ENCODE peak calls at places on chromosomes 6 and 20, in five cellular contexts. One of them, this sample, is unnamed.

GRCh38 chr6:101747160-101747559 is 353.7 kb downstream of the GRIK2 start:
- DNase-seq in neuronal stem cell: no peak
- DNase-seq in IMR-90: no peak
- DNase-seq in H1: no peak
- DNase-seq in H9: no peak
- DNase-seq in this sample: no peak

GRCh38 chr6:54992789-54993188 is 146.2 kb downstream of the FAM83B start:
- DNase-seq in neuronal stem cell: no peak
- DNase-seq in IMR-90: peak; percentile 4
- DNase-seq in H1: no peak
- DNase-seq in H9: peak; percentile 50
- DNase-seq in this sample: no peak

GRCh38 chr6:161273356-161273751 is 507 bp downstream of the AGPAT4 start:
- DNase-seq in neuronal stem cell: peak; percentile 80
- DNase-seq in IMR-90: peak; percentile 48
- DNase-seq in H1: no peak
- DNase-seq in H9: no peak
- DNase-seq in this sample: peak; percentile 84

GRCh38 chr6:32166411-32167061 is 2.1 kb downstream of the EGFL8 start:
- DNase-seq in neuronal stem cell: no peak
- DNase-seq in IMR-90: no peak
- DNase-seq in H1: peak; percentile 92
- DNase-seq in H9: peak; percentile 91
- DNase-seq in this sample: no peak

GRCh38 chr6:291697-292505 is at the start of gene DUSP22:
- DNase-seq in neuronal stem cell: peak; percentile 81
- DNase-seq in IMR-90: peak; percentile 77
- DNase-seq in H1: peak; percentile 87
- DNase-seq in H9: peak; percentile 82
- DNase-seq in this sample: peak; percentile 84

GRCh38 chr6:98579089-98579488 is 255.3 kb upstream of the POU3F2 start:
- DNase-seq in neuronal stem cell: no peak
- DNase-seq in IMR-90: no peak
- DNase-seq in H1: no peak
- DNase-seq in H9: no peak
- DNase-seq in this sample: no peak

GRCh38 chr6:40933864-40934263 is 105.2 kb downstream of the UNC5CL start:
- DNase-seq in neuronal stem cell: no peak
- DNase-seq in IMR-90: peak; percentile 57
- DNase-seq in H1: no peak
- DNase-seq in H9: no peak
- DNase-seq in this sample: peak; percentile 50

GRCh38 chr20:37879003-37879599 is 23.8 kb upstream of the VSTM2L start:
- DNase-seq in neuronal stem cell: no peak
- DNase-seq in IMR-90: no peak
- DNase-seq in H1: no peak
- DNase-seq in H9: no peak
- DNase-seq in this sample: no peak

GRCh38 chr20:17523326-17523725 is 7.9 kb downstream of the BFSP1 start:
- DNase-seq in neuronal stem cell: no peak
- DNase-seq in IMR-90: no peak
- DNase-seq in H1: no peak
- DNase-seq in H9: no peak
- DNase-seq in this sample: no peak

GRCh38 chr20:35020108-35021031 is 64.7 kb downstream of the MYH7B start:
- DNase-seq in neuronal stem cell: no peak
- DNase-seq in IMR-90: no peak
- DNase-seq in H1: no peak
- DNase-seq in H9: no peak
- DNase-seq in this sample: no peak

GRCh38 chr6:136647363-136647763 is 97.1 kb upstream of the MAP7 start:
- DNase-seq in neuronal stem cell: no peak
- DNase-seq in IMR-90: peak; percentile 97
- DNase-seq in H1: no peak
- DNase-seq in H9: no peak
- DNase-seq in this sample: peak; percentile 90

GRCh38 chr6:26299286-26300042 is 65.5 kb upstream of the BTN3A2 start:
- DNase-seq in neuronal stem cell: no peak
- DNase-seq in IMR-90: no peak
- DNase-seq in H1: peak; percentile 83
- DNase-seq in H9: no peak
- DNase-seq in this sample: no peak

GRCh38 chr6:85464722-85465150 is 14.9 kb downstream of the NT5E start:
- DNase-seq in neuronal stem cell: no peak
- DNase-seq in IMR-90: peak; percentile 98
- DNase-seq in H1: no peak
- DNase-seq in H9: no peak
- DNase-seq in this sample: peak; percentile 97

GRCh38 chr20:37192137-37192854 is 12.9 kb upstream of the MROH8 start:
- DNase-seq in neuronal stem cell: peak; percentile 64
- DNase-seq in IMR-90: peak; percentile 89
- DNase-seq in H1: peak; percentile 87
- DNase-seq in H9: peak; percentile 78
- DNase-seq in this sample: peak; percentile 85

GRCh38 chr6:159311618-159312017 is 142.4 kb downstream of the FNDC1 start:
- DNase-seq in neuronal stem cell: no peak
- DNase-seq in IMR-90: no peak
- DNase-seq in H1: no peak
- DNase-seq in H9: no peak
- DNase-seq in this sample: no peak

GRCh38 chr6:32439708-32440214 is at the start of gene HLA-DRA:
- DNase-seq in neuronal stem cell: peak; percentile 82
- DNase-seq in IMR-90: peak; percentile 33
- DNase-seq in H1: peak; percentile 51
- DNase-seq in H9: peak; percentile 30
- DNase-seq in this sample: peak; percentile 54

GRCh38 chr20:37915800-37916570 is 13.1 kb downstream of the VSTM2L start:
- DNase-seq in neuronal stem cell: no peak
- DNase-seq in IMR-90: no peak
- DNase-seq in H1: peak; percentile 77
- DNase-seq in H9: peak; percentile 65
- DNase-seq in this sample: no peak

GRCh38 chr20:62921119-62921687 is 5.1 kb downstream of the DIDO1 start:
- DNase-seq in neuronal stem cell: peak; percentile 65
- DNase-seq in IMR-90: peak; percentile 53
- DNase-seq in H1: no peak
- DNase-seq in H9: peak; percentile 75
- DNase-seq in this sample: peak; percentile 83

GRCh38 chr20:49571553-49571835 is 3.6 kb upstream of the PTGIS start:
- DNase-seq in neuronal stem cell: no peak
- DNase-seq in IMR-90: no peak
- DNase-seq in H1: no peak
- DNase-seq in H9: no peak
- DNase-seq in this sample: no peak

GRCh38 chr6:138923561-138923960 is 64.5 kb downstream of the REPS1 start:
- DNase-seq in neuronal stem cell: no peak
- DNase-seq in IMR-90: no peak
- DNase-seq in H1: no peak
- DNase-seq in H9: no peak
- DNase-seq in this sample: no peak

GRCh38 chr6:80454197-80454596 is 347.7 kb downstream of the BCKDHB start:
- DNase-seq in neuronal stem cell: no peak
- DNase-seq in IMR-90: peak; percentile 92
- DNase-seq in H1: no peak
- DNase-seq in H9: no peak
- DNase-seq in this sample: peak; percentile 87

GRCh38 chr20:44633872-44634600 is 17.5 kb downstream of the ADA start:
- DNase-seq in neuronal stem cell: no peak
- DNase-seq in IMR-90: no peak
- DNase-seq in H1: no peak
- DNase-seq in H9: no peak
- DNase-seq in this sample: no peak

GRCh38 chr20:61166324-61166723 is 85.7 kb upstream of the CDH4 start:
- DNase-seq in neuronal stem cell: no peak
- DNase-seq in IMR-90: no peak
- DNase-seq in H1: no peak
- DNase-seq in H9: no peak
- DNase-seq in this sample: peak; percentile 32

GRCh38 chr6:25050356-25050755 is 114.6 kb upstream of the RIPOR2 start:
- DNase-seq in neuronal stem cell: no peak
- DNase-seq in IMR-90: peak; percentile 94
- DNase-seq in H1: no peak
- DNase-seq in H9: no peak
- DNase-seq in this sample: peak; percentile 92

GRCh38 chr6:111569951-111570350 is 35.7 kb downstream of the TRAF3IP2 start:
- DNase-seq in neuronal stem cell: no peak
- DNase-seq in IMR-90: no peak
- DNase-seq in H1: no peak
- DNase-seq in H9: no peak
- DNase-seq in this sample: no peak

GRCh38 chr6:82396964-82397761 is 33.5 kb downstream of the TPBG start:
- DNase-seq in neuronal stem cell: no peak
- DNase-seq in IMR-90: peak; percentile 98
- DNase-seq in H1: no peak
- DNase-seq in H9: no peak
- DNase-seq in this sample: peak; percentile 92

GRCh38 chr6:168157272-168158007 is 78.4 kb upstream of the FRMD1 start:
- DNase-seq in neuronal stem cell: no peak
- DNase-seq in IMR-90: peak; percentile 78
- DNase-seq in H1: peak; percentile 52
- DNase-seq in H9: peak; percentile 29
- DNase-seq in this sample: peak; percentile 96

GRCh38 chr6:148693882-148694484 is 52.8 kb upstream of the UST start:
- DNase-seq in neuronal stem cell: no peak
- DNase-seq in IMR-90: no peak
- DNase-seq in H1: no peak
- DNase-seq in H9: no peak
- DNase-seq in this sample: no peak

GRCh38 chr6:64290867-64291266 is 655.3 kb downstream of the PHF3 start:
- DNase-seq in neuronal stem cell: no peak
- DNase-seq in IMR-90: peak; percentile 6
- DNase-seq in H1: no peak
- DNase-seq in H9: no peak
- DNase-seq in this sample: no peak

GRCh38 chr6:31246051-31246495 is 25.8 kb downstream of the HLA-C start:
- DNase-seq in neuronal stem cell: no peak
- DNase-seq in IMR-90: peak; percentile 84
- DNase-seq in H1: no peak
- DNase-seq in H9: no peak
- DNase-seq in this sample: peak; percentile 69

GRCh38 chr6:69816569-69816968 is 19.8 kb upstream of the LMBRD1 start:
- DNase-seq in neuronal stem cell: no peak
- DNase-seq in IMR-90: no peak
- DNase-seq in H1: no peak
- DNase-seq in H9: no peak
- DNase-seq in this sample: no peak

GRCh38 chr6:69817358-69817757 is 20.5 kb upstream of the LMBRD1 start:
- DNase-seq in neuronal stem cell: no peak
- DNase-seq in IMR-90: no peak
- DNase-seq in H1: no peak
- DNase-seq in H9: no peak
- DNase-seq in this sample: no peak

GRCh38 chr6:69812746-69813427 is 16.1 kb upstream of the LMBRD1 start:
- DNase-seq in neuronal stem cell: no peak
- DNase-seq in IMR-90: no peak
- DNase-seq in H1: no peak
- DNase-seq in H9: no peak
- DNase-seq in this sample: no peak

GRCh38 chr6:69816017-69816416 is 19.2 kb upstream of the LMBRD1 start:
- DNase-seq in neuronal stem cell: no peak
- DNase-seq in IMR-90: no peak
- DNase-seq in H1: no peak
- DNase-seq in H9: no peak
- DNase-seq in this sample: no peak

GRCh38 chr6:69813508-69813907 is 16.7 kb upstream of the LMBRD1 start:
- DNase-seq in neuronal stem cell: no peak
- DNase-seq in IMR-90: no peak
- DNase-seq in H1: no peak
- DNase-seq in H9: no peak
- DNase-seq in this sample: peak; percentile 11
- H2BK15ac ChIP-seq in neuronal stem cell: no peak overlapping the region
- H2BK15ac ChIP-seq in IMR-90: no peak overlapping the region
- H2BK15ac ChIP-seq in H1: no peak overlapping the region
- H2BK15ac ChIP-seq in H9: no peak overlapping the region
- H2BK15ac ChIP-seq in this sample: no peak overlapping the region

GRCh38 chr6:73323323-73323722 is 30.8 kb downstream of the DPPA5 start:
- DNase-seq in neuronal stem cell: no peak
- DNase-seq in IMR-90: no peak
- DNase-seq in H1: no peak
- DNase-seq in H9: no peak
- DNase-seq in this sample: no peak

GRCh38 chr6:73328790-73329189 is 25.3 kb downstream of the DPPA5 start:
- DNase-seq in neuronal stem cell: no peak
- DNase-seq in IMR-90: no peak
- DNase-seq in H1: no peak
- DNase-seq in H9: no peak
- DNase-seq in this sample: no peak

GRCh38 chr6:73325656-73326055 is 28.4 kb downstream of the DPPA5 start:
- DNase-seq in neuronal stem cell: no peak
- DNase-seq in IMR-90: no peak
- DNase-seq in H1: no peak
- DNase-seq in H9: no peak
- DNase-seq in this sample: no peak

GRCh38 chr6:73329201-73329600 is 24.9 kb downstream of the DPPA5 start:
- DNase-seq in neuronal stem cell: no peak
- DNase-seq in IMR-90: no peak
- DNase-seq in H1: no peak
- DNase-seq in H9: no peak
- DNase-seq in this sample: no peak
- H2AFZ ChIP-seq in neuronal stem cell: no peak overlapping the region
- H2AFZ ChIP-seq in IMR-90: no peak overlapping the region
- H2AFZ ChIP-seq in H1: no peak overlapping the region
- H2AFZ ChIP-seq in H9: no peak overlapping the region
- H2AFZ ChIP-seq in this sample: no peak overlapping the region

GRCh38 chr6:28383235-28384142 is 16.1 kb downstream of the ZSCAN12 start:
- DNase-seq in neuronal stem cell: peak; percentile 83
- DNase-seq in IMR-90: peak; percentile 93
- DNase-seq in H1: peak; percentile 94
- DNase-seq in H9: peak; percentile 96
- DNase-seq in this sample: peak; percentile 92
- H3K18ac ChIP-seq in neuronal stem cell: peak overlapping the region; percentile 79
- H3K18ac ChIP-seq in IMR-90: no peak overlapping the region
- H3K18ac ChIP-seq in H1: no peak overlapping the region
- H3K18ac ChIP-seq in H9: no peak overlapping the region
- H3K18ac ChIP-seq in this sample: peak overlapping the region; percentile 94

DNA sequence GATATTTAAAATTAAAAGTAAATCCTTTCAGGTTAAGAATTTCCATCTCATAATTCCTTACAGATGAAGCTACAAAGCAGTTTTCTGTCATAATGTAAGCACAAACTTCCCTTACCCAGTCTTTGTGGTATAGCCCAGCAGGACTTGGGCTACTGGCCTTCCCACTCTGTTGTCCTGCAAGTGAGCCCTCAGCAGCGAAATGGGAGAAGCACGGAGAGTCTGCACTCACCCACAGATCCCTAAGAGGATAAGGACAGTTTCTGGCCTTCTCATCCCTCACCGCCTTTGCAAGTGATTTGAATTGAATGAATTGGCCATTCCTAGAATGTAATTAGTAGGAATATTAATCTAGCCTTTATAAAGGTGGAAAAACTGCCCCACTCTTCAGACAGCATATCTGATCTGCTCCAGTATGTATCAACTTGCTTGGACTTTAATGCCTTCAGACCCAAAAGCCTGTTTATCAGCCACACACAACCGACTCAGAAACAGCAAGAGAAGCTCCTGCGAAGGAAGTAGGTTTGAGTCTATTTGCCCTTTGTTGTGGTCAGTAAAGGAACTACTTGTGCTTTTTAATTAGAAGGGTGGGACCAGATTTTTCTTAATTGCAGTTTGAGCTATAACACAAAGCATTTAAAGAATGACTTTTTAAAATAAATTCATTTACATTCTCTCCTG is 29.9 kb upstream of the PRDM1 start:
- DNase-seq in neuronal stem cell: no peak
- DNase-seq in IMR-90: no peak
- DNase-seq in H1: no peak
- DNase-seq in H9: no peak
- DNase-seq in this sample: no peak
- H2BK15ac ChIP-seq in neuronal stem cell: no peak overlapping the region
- H2BK15ac ChIP-seq in IMR-90: no peak overlapping the region
- H2BK15ac ChIP-seq in H1: no peak overlapping the region
- H2BK15ac ChIP-seq in H9: no peak overlapping the region
- H2BK15ac ChIP-seq in this sample: no peak overlapping the region

This sample was measured in mesenchymal stem cell.